ENCODE peak calls at places on chromosomes 12 and 14, in ten cellular contexts. S, M, Q, Y, T, F, Z, W, C and O are unnamed samples.

GRCh38 chr14:68840454-68840853 is 47.6 kb upstream of the ZFP36L1 start:
- DNase-seq in S (peak), M (no peak), Q (no peak), Y (no peak), T (no peak), F (no peak), Z (no peak), W (no peak), C (no peak), O (no peak)

GRCh38 chr12:41663487-41664258 is 475.6 kb downstream of the PDZRN4 start:
- DNase-seq in S (peak), M (no peak), Q (no peak), Y (peak), T (peak), F (no peak), Z (no peak), W (no peak), C (peak), O (no peak)

GRCh38 chr12:28781671-28782652 is 367.1 kb upstream of the FAR2 start:
- DNase-seq in S (no peak), M (no peak), Q (no peak), Y (no peak), T (no peak), F (no peak), Z (no peak), W (no peak), C (peak), O (no peak)

GRCh38 chr12:1282670-1283361 is 291.8 kb downstream of the ERC1 start:
- DNase-seq in S (peak), M (no peak), Q (no peak), Y (no peak), T (no peak), F (no peak), Z (no peak), W (peak), C (no peak), O (no peak)

GRCh38 chr12:11906284-11906935 is 164.3 kb upstream of the BCL2L14 start:
- DNase-seq in S (peak), M (no peak), Q (no peak), Y (no peak), T (no peak), F (no peak), Z (no peak), W (peak), C (no peak), O (no peak)

GRCh38 chr12:97313471-97314190 is 149.0 kb upstream of the RMST start:
- DNase-seq in S (no peak), M (no peak), Q (no peak), Y (no peak), T (no peak), F (no peak), Z (no peak), W (no peak), C (no peak), O (no peak)

GRCh38 chr14:57060276-57060956 is 208.3 kb downstream of the EXOC5 start:
- DNase-seq in S (no peak), M (no peak), Q (no peak), Y (no peak), T (no peak), F (no peak), Z (no peak), W (no peak), C (peak), O (no peak)

GRCh38 chr12:128818065-128819022 is 5.4 kb downstream of the SLC15A4 start:
- DNase-seq in S (peak), M (no peak), Q (no peak), Y (peak), T (no peak), F (no peak), Z (no peak), W (peak), C (peak), O (peak)

GRCh38 chr12:132249747-132250478 is 79.5 kb downstream of the GALNT9 start:
- DNase-seq in S (no peak), M (no peak), Q (no peak), Y (no peak), T (no peak), F (peak), Z (no peak), W (no peak), C (no peak), O (no peak)

GRCh38 chr14:81351205-81351604 is 48.9 kb downstream of the STON2 start:
- DNase-seq in S (no peak), M (no peak), Q (no peak), Y (no peak), T (no peak), F (no peak), Z (no peak), W (no peak), C (no peak), O (no peak)

GRCh38 chr12:25382311-25383106 is 131.8 kb upstream of the KRAS start:
- DNase-seq in S (no peak), M (no peak), Q (no peak), Y (no peak), T (no peak), F (no peak), Z (no peak), W (no peak), C (no peak), O (no peak)

GRCh38 chr14:59343585-59343984 is 121.6 kb downstream of the GPR135 start:
- DNase-seq in S (no peak), M (no peak), Q (no peak), Y (no peak), T (no peak), F (peak), Z (no peak), W (no peak), C (peak), O (no peak)

GRCh38 chr12:38691164-38691563 is 214.2 kb downstream of the CPNE8 start:
- DNase-seq in S (no peak), M (no peak), Q (no peak), Y (no peak), T (no peak), F (no peak), Z (no peak), W (no peak), C (peak), O (no peak)

GRCh38 chr14:28774764-28775738 is 8.5 kb downstream of the FOXG1 start:
- DNase-seq in S (no peak), M (no peak), Q (no peak), Y (no peak), T (no peak), F (no peak), Z (no peak), W (no peak), C (no peak), O (no peak)

GRCh38 chr14:24297190-24297964 is 2.2 kb downstream of the DHRS1 start:
- DNase-seq in S (peak), M (no peak), Q (no peak), Y (peak), T (no peak), F (no peak), Z (no peak), W (no peak), C (peak), O (no peak)

GRCh38 chr12:58026421-58026820 is 85.1 kb downstream of the ATP23 start:
- DNase-seq in S (peak), M (no peak), Q (no peak), Y (no peak), T (no peak), F (no peak), Z (no peak), W (no peak), C (no peak), O (no peak)

GRCh38 chr14:99077076-99077843 is 194.7 kb downstream of the BCL11B start:
- DNase-seq in S (no peak), M (no peak), Q (no peak), Y (no peak), T (no peak), F (no peak), Z (no peak), W (no peak), C (no peak), O (no peak)

GRCh38 chr12:50971946-50972345 is 19.6 kb downstream of the HIGD1C start:
- DNase-seq in S (peak), M (no peak), Q (no peak), Y (no peak), T (no peak), F (no peak), Z (no peak), W (peak), C (no peak), O (no peak)

GRCh38 chr12:74051848-74052247 is 485.8 kb upstream of the ATXN7L3B start:
- DNase-seq in S (no peak), M (no peak), Q (no peak), Y (no peak), T (no peak), F (no peak), Z (no peak), W (no peak), C (no peak), O (no peak)

GRCh38 chr12:126567016-126567415 is 1501.8 kb downstream of the AACS start:
- DNase-seq in S (no peak), M (no peak), Q (no peak), Y (no peak), T (no peak), F (no peak), Z (no peak), W (no peak), C (no peak), O (no peak)

GRCh38 chr14:32129124-32129523 is 52.0 kb downstream of the ARHGAP5 start:
- DNase-seq in S (peak), M (no peak), Q (no peak), Y (peak), T (no peak), F (no peak), Z (no peak), W (peak), C (peak), O (no peak)

GRCh38 chr14:101248840-101249675 is 312.2 kb upstream of the DIO3 start:
- DNase-seq in S (no peak), M (no peak), Q (no peak), Y (no peak), T (no peak), F (no peak), Z (no peak), W (no peak), C (no peak), O (no peak)

GRCh38 chr12:109058773-109059172 is 6.4 kb downstream of the USP30 start:
- DNase-seq in S (no peak), M (no peak), Q (no peak), Y (no peak), T (no peak), F (no peak), Z (no peak), W (no peak), C (no peak), O (no peak)

GRCh38 chr14:68596211-68596610 is 196.7 kb downstream of the ZFP36L1 start:
- DNase-seq in S (no peak), M (no peak), Q (no peak), Y (no peak), T (no peak), F (no peak), Z (no peak), W (no peak), C (no peak), O (no peak)

GRCh38 chr12:49482095-49483051 is 56.5 kb upstream of the KCNH3 start:
- DNase-seq in S (no peak), M (no peak), Q (no peak), Y (no peak), T (no peak), F (no peak), Z (no peak), W (no peak), C (peak), O (no peak)

GRCh38 chr12:12506541-12506940 is 56.1 kb downstream of the DUSP16 start:
- DNase-seq in S (peak), M (no peak), Q (peak), Y (no peak), T (no peak), F (no peak), Z (no peak), W (peak), C (no peak), O (no peak)

GRCh38 chr12:122028601-122029560 is 7.2 kb downstream of the BCL7A start:
- DNase-seq in S (no peak), M (no peak), Q (no peak), Y (no peak), T (no peak), F (no peak), Z (no peak), W (no peak), C (no peak), O (no peak)

GRCh38 chr12:85713368-85713767 is 122.8 kb downstream of the RASSF9 start:
- DNase-seq in S (peak), M (no peak), Q (no peak), Y (no peak), T (no peak), F (no peak), Z (no peak), W (no peak), C (no peak), O (no peak)

GRCh38 chr12:98397323-98398105 is 117.9 kb upstream of the TMPO start:
- DNase-seq in S (peak), M (peak), Q (peak), Y (peak), T (peak), F (peak), Z (peak), W (peak), C (peak), O (no peak)

GRCh38 chr12:44143170-44143569 is 307.3 kb downstream of the TMEM117 start:
- DNase-seq in S (no peak), M (no peak), Q (no peak), Y (no peak), T (no peak), F (no peak), Z (no peak), W (no peak), C (no peak), O (no peak)

GRCh38 chr12:48459259-48459658 is 13.1 kb upstream of the ANP32D start:
- DNase-seq in S (no peak), M (no peak), Q (no peak), Y (no peak), T (no peak), F (no peak), Z (no peak), W (no peak), C (no peak), O (no peak)

GRCh38 chr12:4251228-4251891 is 22.2 kb upstream of the CCND2 start:
- DNase-seq in S (no peak), M (no peak), Q (no peak), Y (no peak), T (no peak), F (no peak), Z (no peak), W (no peak), C (no peak), O (no peak)

GRCh38 chr14:76922599-76922998 is 96.4 kb downstream of the LRRC74A start:
- DNase-seq in S (no peak), M (no peak), Q (no peak), Y (no peak), T (no peak), F (no peak), Z (no peak), W (no peak), C (no peak), O (no peak)

GRCh38 chr14:30291216-30291615 is 267.7 kb upstream of the G2E3 start:
- DNase-seq in S (peak), M (no peak), Q (no peak), Y (no peak), T (no peak), F (no peak), Z (no peak), W (peak), C (peak), O (no peak)

GRCh38 chr12:42382013-42382696 is 56.2 kb downstream of the PPHLN1 start:
- DNase-seq in S (peak), M (no peak), Q (no peak), Y (no peak), T (no peak), F (no peak), Z (no peak), W (peak), C (no peak), O (no peak)

GRCh38 chr12:38904932-38905479 is 385 bp downstream of the CPNE8 start:
- DNase-seq in S (peak), M (peak), Q (no peak), Y (peak), T (peak), F (peak), Z (peak), W (peak), C (peak), O (peak)

GRCh38 chr12:110073049-110073831 is 24.9 kb upstream of the C12orf76 start:
- DNase-seq in S (no peak), M (no peak), Q (no peak), Y (no peak), T (no peak), F (no peak), Z (no peak), W (no peak), C (peak), O (no peak)
- H3K4me3 ChIP-seq in S (peak), M (peak), Q (peak), Y (no peak), T (no peak), F (peak), Z (peak), W (peak), C (peak), O (peak)

DNA sequence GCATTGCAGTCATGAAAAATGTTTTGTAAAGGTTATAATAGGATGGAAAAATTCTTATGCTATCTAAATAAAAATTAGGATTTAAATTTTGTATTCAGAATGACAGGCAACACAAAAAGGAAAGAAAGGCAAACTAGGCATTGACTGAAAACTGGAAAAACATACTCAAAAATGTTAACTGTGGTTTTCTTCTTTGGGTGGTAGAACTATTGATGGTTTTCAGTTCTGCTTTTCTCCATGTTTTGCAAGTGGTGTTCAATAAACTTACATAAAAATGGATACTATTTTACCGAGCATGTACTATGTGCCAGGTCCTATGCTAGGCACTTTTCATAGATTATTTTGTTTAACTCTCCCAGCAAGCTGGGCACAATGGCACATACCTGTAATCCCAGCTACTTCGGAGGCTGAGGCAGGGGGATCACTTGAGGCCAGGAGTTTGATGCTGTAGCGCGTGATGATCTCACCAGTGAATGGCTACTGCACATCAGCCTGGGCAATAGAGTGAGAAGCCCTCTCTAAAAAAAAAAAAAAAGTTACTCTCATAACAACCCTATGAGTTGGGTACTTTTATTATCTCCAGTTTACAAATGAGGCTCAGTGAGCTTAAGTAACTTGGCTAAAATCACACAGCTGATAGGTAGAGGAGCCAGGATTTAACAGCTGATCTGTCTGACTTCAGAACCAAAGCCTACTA is 26.4 kb upstream of the TCP11L2 start:
- DNase-seq in S (no peak), M (no peak), Q (no peak), Y (no peak), T (no peak), F (no peak), Z (no peak), W (no peak), C (no peak), O (no peak)
- H3K4me3 ChIP-seq in S (no peak), M (no peak), Q (no peak), Y (no peak), T (no peak), F (no peak), Z (no peak), W (no peak), C (no peak), O (no peak)

DNA sequence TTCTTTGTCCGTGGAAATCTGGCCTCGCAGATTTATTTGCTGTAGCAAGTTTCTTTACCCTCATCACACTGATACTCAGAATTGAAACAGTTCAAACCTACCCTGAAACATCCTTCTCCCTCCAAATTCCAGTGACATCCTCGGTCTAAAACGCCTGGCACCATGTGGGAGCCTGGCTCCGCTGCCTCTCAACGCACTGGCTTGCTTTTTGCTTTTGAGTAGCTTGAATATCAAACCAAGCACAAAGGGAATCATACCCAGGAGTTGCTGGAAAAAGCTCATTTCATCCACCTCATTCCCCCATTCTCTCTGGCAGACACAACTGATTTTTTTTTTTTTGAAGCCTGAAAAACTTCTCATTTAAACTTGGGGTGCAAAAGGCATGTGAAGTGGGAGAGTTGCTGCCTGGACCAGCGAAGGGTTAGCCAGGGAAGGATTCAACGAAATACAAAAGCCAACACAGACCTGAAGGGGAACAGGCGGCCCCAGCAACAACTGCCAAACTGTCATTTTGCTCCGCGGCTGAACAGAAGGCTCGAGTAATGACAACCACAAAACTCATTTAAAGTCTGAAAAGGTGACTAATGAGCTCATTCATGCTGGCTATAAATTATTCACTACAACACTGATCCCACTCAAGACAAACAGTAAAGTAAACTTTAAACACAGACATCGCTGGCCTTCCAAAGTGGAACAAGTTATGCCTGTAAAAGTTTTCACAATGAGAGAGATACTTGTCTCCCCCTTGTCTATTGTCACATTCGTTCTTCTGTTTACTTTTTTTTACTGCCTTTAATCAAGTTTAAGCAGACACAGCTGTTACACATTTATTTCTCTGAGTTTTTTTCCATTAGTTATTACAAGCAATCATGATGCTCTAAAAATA is 12.4 kb upstream of the FOXN3 start:
- DNase-seq in S (no peak), M (no peak), Q (no peak), Y (no peak), T (no peak), F (no peak), Z (peak), W (no peak), C (no peak), O (no peak)
- H3K4me3 ChIP-seq in S (no peak), M (peak), Q (no peak), Y (no peak), T (no peak), F (peak), Z (peak), W (peak), C (peak), O (peak)

DNA sequence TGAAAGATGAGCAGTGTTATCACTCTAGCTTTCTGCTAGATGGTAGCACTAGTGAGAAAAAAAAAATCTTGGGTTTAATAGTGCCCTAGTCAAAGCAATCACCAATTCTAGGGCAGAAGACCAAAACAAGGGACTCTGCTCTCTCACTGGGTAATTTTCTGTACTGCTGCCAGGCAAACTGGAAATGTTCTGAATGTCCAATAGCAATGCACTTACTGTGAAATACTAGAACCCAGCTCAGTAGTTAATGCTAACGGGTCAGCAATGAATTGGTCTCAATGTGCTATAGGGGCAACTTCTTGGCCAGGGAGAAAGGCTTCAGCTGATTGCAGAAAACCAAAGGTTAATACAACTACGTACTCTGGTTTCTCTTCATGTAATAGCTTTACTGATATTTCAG is 2.2 kb downstream of the ATF7 start:
- DNase-seq in S (peak), M (no peak), Q (no peak), Y (no peak), T (no peak), F (no peak), Z (no peak), W (peak), C (peak), O (no peak)
- H3K4me3 ChIP-seq in S (peak), M (peak), Q (peak), Y (peak), T (no peak), F (peak), Z (no peak), W (peak), C (peak), O (peak)

GRCh38 chr12:7935773-7936581 is at the start of gene SLC2A3:
- DNase-seq in S (peak), M (peak), Q (peak), Y (peak), T (no peak), F (no peak), Z (peak), W (peak), C (no peak), O (peak)
- H3K4me3 ChIP-seq in S (peak), M (peak), Q (peak), Y (peak), T (peak), F (peak), Z (peak), W (peak), C (no peak), O (peak)

GRCh38 chr12:95998611-95999300 is 2.6 kb upstream of the HAL start:
- DNase-seq in S (peak), M (no peak), Q (peak), Y (peak), T (peak), F (no peak), Z (peak), W (peak), C (peak), O (no peak)
- H3K4me3 ChIP-seq in S (no peak), M (no peak), Q (no peak), Y (no peak), T (no peak), F (no peak), Z (no peak), W (no peak), C (no peak), O (no peak)

GRCh38 chr12:53974084-53975018 is at the start of gene HOTAIR:
- DNase-seq in S (no peak), M (no peak), Q (no peak), Y (peak), T (no peak), F (no peak), Z (peak), W (peak), C (peak), O (no peak)
- H3K4me3 ChIP-seq in S (no peak), M (peak), Q (no peak), Y (peak), T (peak), F (peak), Z (no peak), W (peak), C (peak), O (peak)